ENCODE peak calls at places on chromosomes 7 and 10, in six cellular contexts. O is HFF-Myc, H is choroid plexus epithelial cell, S is RWPE2, E is OCI-LY7, A is left lung. X is an unnamed sample.
A peak's percentile ranks its signal among the peaks of the same experiment; 100 is the strongest.

GRCh38 chr7:130144632-130145171 is 60.5 kb downstream of the TMEM209 start:
- DNase-seq in O (no peak), H (peak; percentile 85), S (no peak), E (no peak), A (no peak), X (no peak)

GRCh38 chr10:78328592-78329404 is 295.1 kb downstream of the RPS24 start:
- DNase-seq in O (no peak), H (no peak), S (no peak), E (no peak), A (no peak), X (no peak)

GRCh38 chr10:16612148-16612742 is 90.6 kb upstream of the C1QL3 start:
- DNase-seq in O (no peak), H (peak; percentile 63), S (no peak), E (peak; percentile 31), A (no peak), X (no peak)

GRCh38 chr10:14880201-14880600 is 1.5 kb downstream of the SUV39H2 start:
- DNase-seq in O (no peak), H (no peak), S (no peak), E (no peak), A (no peak), X (no peak)

GRCh38 chr7:77416621-77417371 is 647 bp upstream of the GSAP start:
- DNase-seq in O (no peak), H (no peak), S (no peak), E (no peak), A (no peak), X (no peak)

GRCh38 chr7:105298004-105298403 is 90.7 kb downstream of the SRPK2 start:
- DNase-seq in O (no peak), H (no peak), S (no peak), E (no peak), A (no peak), X (no peak)

GRCh38 chr10:50594012-50594411 is 29.7 kb downstream of the SGMS1 start:
- DNase-seq in O (no peak), H (peak; percentile 90), S (no peak), E (no peak), A (no peak), X (no peak)

GRCh38 chr7:111198255-111198654 is 107.3 kb downstream of the LRRN3 start:
- DNase-seq in O (peak; percentile 93), H (peak; percentile 100), S (peak; percentile 52), E (no peak), A (no peak), X (no peak)

GRCh38 chr7:149879271-149879711 is 5.5 kb downstream of the ATP6V0E2 start:
- DNase-seq in O (no peak), H (no peak), S (no peak), E (no peak), A (no peak), X (no peak)

GRCh38 chr10:17353568-17353967 is 100.8 kb downstream of the ST8SIA6 start:
- DNase-seq in O (no peak), H (peak; percentile 4), S (no peak), E (no peak), A (no peak), X (no peak)

GRCh38 chr10:36759111-36759805 is 366.1 kb upstream of the ANKRD30A start:
- DNase-seq in O (no peak), H (peak; percentile 91), S (no peak), E (no peak), A (no peak), X (no peak)

GRCh38 chr7:196778-197321 is 4.5 kb downstream of the FAM20C start:
- DNase-seq in O (no peak), H (no peak), S (no peak), E (no peak), A (no peak), X (no peak)

GRCh38 chr10:76643465-76643864 is 994.1 kb downstream of the KCNMA1 start:
- DNase-seq in O (no peak), H (no peak), S (no peak), E (no peak), A (no peak), X (no peak)

GRCh38 chr10:47127188-47127587 is 172.8 kb upstream of the GDF10 start:
- DNase-seq in O (no peak), H (no peak), S (no peak), E (no peak), A (no peak), X (no peak)

GRCh38 chr7:152465118-152465387 is 29.2 kb upstream of the KMT2C start:
- DNase-seq in O (no peak), H (no peak), S (no peak), E (no peak), A (no peak), X (no peak)

GRCh38 chr10:32265756-32266155 is 81.2 kb downstream of the EPC1 start:
- DNase-seq in O (no peak), H (no peak), S (no peak), E (no peak), A (no peak), X (no peak)

GRCh38 chr7:46934198-46934825 is 647.6 kb downstream of the TNS3 start:
- DNase-seq in O (no peak), H (peak; percentile 68), S (no peak), E (no peak), A (no peak), X (no peak)

GRCh38 chr7:46932266-46932655 is 649.6 kb downstream of the TNS3 start:
- DNase-seq in O (no peak), H (peak; percentile 15), S (no peak), E (no peak), A (no peak), X (no peak)

GRCh38 chr7:46930336-46930735 is 651.6 kb downstream of the TNS3 start:
- DNase-seq in O (peak; percentile 82), H (peak; percentile 97), S (peak; percentile 84), E (no peak), A (no peak), X (no peak)

GRCh38 chr7:46933596-46933995 is 648.3 kb downstream of the TNS3 start:
- DNase-seq in O (no peak), H (peak; percentile 81), S (no peak), E (no peak), A (no peak), X (no peak)

DNA sequence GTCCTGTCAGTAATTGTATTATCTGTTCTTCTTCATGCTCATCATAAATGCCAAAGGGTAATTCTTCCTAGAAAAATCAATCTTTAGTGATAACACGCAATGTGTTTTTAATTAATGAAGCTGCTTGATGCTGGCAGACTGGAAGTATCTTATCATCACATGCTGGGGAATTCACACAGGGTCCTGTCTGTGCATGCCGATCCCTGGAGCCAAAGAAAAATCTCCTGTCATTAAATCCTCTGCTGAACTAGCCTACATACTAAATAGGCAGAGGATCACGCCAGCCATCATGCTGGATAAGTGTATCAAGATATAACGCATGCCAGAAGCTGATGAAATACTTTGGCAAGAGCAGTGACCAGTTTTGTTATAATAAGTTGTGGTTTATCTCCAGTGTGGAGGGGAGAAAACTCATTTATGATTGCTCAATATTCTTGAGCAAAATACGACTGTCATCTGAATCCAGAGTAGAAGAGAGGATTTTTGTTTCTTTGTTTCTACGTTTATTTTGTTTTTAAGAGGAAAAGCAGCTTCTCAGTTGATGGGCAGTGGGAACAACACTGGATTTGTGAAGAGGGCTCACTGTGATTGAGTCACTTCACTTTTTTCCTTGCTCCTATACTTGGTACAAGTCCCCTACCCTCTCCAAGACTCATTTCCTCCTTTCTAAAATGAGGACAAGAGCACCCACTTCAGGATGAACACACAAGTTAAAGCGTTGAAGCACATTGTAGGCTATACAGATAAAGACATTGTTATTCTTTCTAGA is 649.1 kb downstream of the TNS3 start:
- DNase-seq in O (peak; percentile 61), H (peak; percentile 97), S (no peak), E (no peak), A (no peak), X (no peak)
- TF ChIP-seq CTCF in O (peak; percentile 17), H (peak; percentile 49), S (peak; percentile 54), E (no peak), A (no peak), X (no peak)

GRCh38 chr7:99631311-99632109 is 14.8 kb downstream of the ZSCAN25 start:
- DNase-seq in O (no peak), H (peak; percentile 49), S (no peak), E (peak; percentile 9), A (no peak), X (no peak)
- TF ChIP-seq CTCF in O (peak; percentile 29), H (peak; percentile 46), S (peak; percentile 59), E (peak; percentile 32), A (no peak), X (no peak)

GRCh38 chr10:18793951-18794350 is 134.7 kb downstream of the ARL5B start:
- DNase-seq in O (no peak), H (peak; percentile 76), S (no peak), E (no peak), A (no peak), X (no peak)
- TF ChIP-seq CTCF in O (no peak), H (peak; percentile 65), S (peak; percentile 60), E (peak; percentile 49), A (peak; percentile 19), X (peak; percentile 47)

DNA sequence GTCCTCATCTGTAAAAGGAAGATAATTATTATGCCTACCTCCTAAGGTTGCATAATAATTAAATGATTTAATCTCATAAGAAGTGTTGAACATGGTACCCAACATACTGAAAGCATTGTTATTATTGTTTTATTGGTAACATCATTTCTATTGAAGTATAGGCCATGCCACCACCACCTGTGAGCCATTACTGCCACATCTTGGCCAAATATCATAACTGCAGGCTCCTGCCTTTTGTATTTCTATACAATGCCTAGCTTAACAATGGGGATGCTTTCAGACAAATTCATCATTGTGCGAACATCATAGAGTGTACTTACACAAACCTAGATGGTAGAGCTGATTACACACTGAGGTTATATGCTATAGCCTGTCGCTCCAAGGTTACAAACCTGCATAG is 61.1 kb upstream of the NPSR1 start:
- DNase-seq in O (no peak), H (peak; percentile 44), S (no peak), E (no peak), A (no peak), X (no peak)
- TF ChIP-seq CTCF in O (no peak), H (peak; percentile 71), S (peak; percentile 56), E (peak; percentile 71), A (no peak), X (no peak)

GRCh38 chr7:19984231-19984632 is 210.8 kb upstream of the TMEM196 start:
- DNase-seq in O (no peak), H (no peak), S (no peak), E (peak; percentile 16), A (no peak), X (no peak)
- TF ChIP-seq CTCF in O (no peak), H (peak; percentile 14), S (no peak), E (peak; percentile 34), A (no peak), X (no peak)